ENCODE peak calls at places on chromosomes 6 and 20, in nine cellular contexts. R, O, H, I, E, G, Q, S and Y are unnamed samples.

GRCh38 chr6:6793388-6794250 is 205.1 kb downstream of the LY86 start:
- DNase-seq in R (no peak), O (no peak), H (no peak), I (no peak), E (no peak), G (no peak), Q (no peak), S (no peak), Y (no peak)

GRCh38 chr6:141151710-141152417 is 980.9 kb upstream of the GJE1 start:
- DNase-seq in R (no peak), O (no peak), H (no peak), I (no peak), E (no peak), G (no peak), Q (no peak), S (no peak), Y (no peak)

GRCh38 chr6:143698759-143699750 is 21.3 kb downstream of the PHACTR2 start:
- DNase-seq in R (no peak), O (no peak), H (no peak), I (no peak), E (no peak), G (no peak), Q (no peak), S (no peak), Y (no peak)

GRCh38 chr6:159110013-159110412 is 59.2 kb upstream of the FNDC1 start:
- DNase-seq in R (no peak), O (no peak), H (no peak), I (no peak), E (no peak), G (no peak), Q (peak), S (peak), Y (peak)

GRCh38 chr6:154567695-154568220 is 57.3 kb upstream of the CNKSR3 start:
- DNase-seq in R (no peak), O (no peak), H (no peak), I (no peak), E (no peak), G (no peak), Q (no peak), S (no peak), Y (no peak)

GRCh38 chr6:37340639-37340943 is 13.2 kb upstream of the RNF8 start:
- DNase-seq in R (no peak), O (no peak), H (no peak), I (no peak), E (no peak), G (no peak), Q (no peak), S (no peak), Y (no peak)

GRCh38 chr6:2773450-2773849 is 8.3 kb downstream of the WRNIP1 start:
- DNase-seq in R (no peak), O (no peak), H (no peak), I (no peak), E (no peak), G (no peak), Q (no peak), S (no peak), Y (no peak)

GRCh38 chr6:69796081-69796626 is 656 bp downstream of the LMBRD1 start:
- DNase-seq in R (peak), O (peak), H (no peak), I (peak), E (peak), G (peak), Q (no peak), S (no peak), Y (no peak)

GRCh38 chr20:37524859-37525708 is 2.6 kb downstream of the BLCAP start:
- DNase-seq in R (no peak), O (no peak), H (no peak), I (no peak), E (peak), G (no peak), Q (peak), S (no peak), Y (peak)

GRCh38 chr20:1868856-1869255 is 26.4 kb upstream of the SIRPA start:
- DNase-seq in R (no peak), O (no peak), H (no peak), I (no peak), E (no peak), G (no peak), Q (no peak), S (no peak), Y (no peak)

GRCh38 chr6:21360353-21360752 is 233.2 kb upstream of the SOX4 start:
- DNase-seq in R (no peak), O (no peak), H (no peak), I (no peak), E (no peak), G (no peak), Q (no peak), S (no peak), Y (no peak)

GRCh38 chr6:44275749-44276648 is 5.7 kb downstream of the TMEM151B start:
- DNase-seq in R (no peak), O (no peak), H (no peak), I (no peak), E (no peak), G (no peak), Q (no peak), S (no peak), Y (no peak)

GRCh38 chr20:5730131-5730530 is 20.1 kb upstream of the SHLD1 start:
- DNase-seq in R (no peak), O (no peak), H (no peak), I (no peak), E (no peak), G (no peak), Q (no peak), S (no peak), Y (no peak)

GRCh38 chr6:83198486-83199172 is 5.5 kb downstream of the RWDD2A start:
- DNase-seq in R (no peak), O (no peak), H (no peak), I (no peak), E (no peak), G (no peak), Q (no peak), S (no peak), Y (no peak)

GRCh38 chr6:25553502-25553901 is 98.5 kb upstream of the SCGN start:
- DNase-seq in R (no peak), O (no peak), H (no peak), I (no peak), E (no peak), G (no peak), Q (no peak), S (no peak), Y (no peak)

GRCh38 chr6:1821188-1822183 is 211.8 kb downstream of the FOXC1 start:
- DNase-seq in R (no peak), O (no peak), H (no peak), I (no peak), E (no peak), G (no peak), Q (no peak), S (no peak), Y (no peak)

GRCh38 chr20:51985013-51985415 is 182.7 kb upstream of the SALL4 start:
- DNase-seq in R (no peak), O (no peak), H (no peak), I (peak), E (no peak), G (no peak), Q (no peak), S (no peak), Y (no peak)

GRCh38 chr6:169101981-169102380 is 151.7 kb downstream of the THBS2 start:
- DNase-seq in R (no peak), O (no peak), H (no peak), I (no peak), E (no peak), G (no peak), Q (peak), S (no peak), Y (no peak)

GRCh38 chr6:30600576-30600975 is 16.5 kb downstream of the PPP1R10 start:
- DNase-seq in R (no peak), O (no peak), H (no peak), I (no peak), E (no peak), G (no peak), Q (no peak), S (no peak), Y (peak)

GRCh38 chr6:100311707-100312266 is 152.9 kb downstream of the SIM1 start:
- DNase-seq in R (no peak), O (no peak), H (no peak), I (no peak), E (no peak), G (no peak), Q (no peak), S (no peak), Y (no peak)

GRCh38 chr6:74439412-74439811 is 743.4 kb downstream of the CD109 start:
- DNase-seq in R (no peak), O (no peak), H (no peak), I (no peak), E (no peak), G (no peak), Q (no peak), S (no peak), Y (no peak)

GRCh38 chr6:87070750-87071149 is 24.2 kb downstream of the CGA start:
- DNase-seq in R (no peak), O (no peak), H (no peak), I (no peak), E (no peak), G (no peak), Q (no peak), S (no peak), Y (no peak)

GRCh38 chr6:107911711-107912110 is 46.3 kb downstream of the SEC63 start:
- DNase-seq in R (no peak), O (no peak), H (no peak), I (no peak), E (no peak), G (no peak), Q (no peak), S (no peak), Y (no peak)

GRCh38 chr6:1832844-1833787 is 223.4 kb downstream of the FOXC1 start:
- DNase-seq in R (no peak), O (peak), H (no peak), I (peak), E (no peak), G (no peak), Q (no peak), S (no peak), Y (no peak)

GRCh38 chr6:131107166-131107565 is 28.1 kb upstream of the AKAP7 start:
- DNase-seq in R (no peak), O (no peak), H (no peak), I (no peak), E (no peak), G (no peak), Q (no peak), S (no peak), Y (no peak)

DNA sequence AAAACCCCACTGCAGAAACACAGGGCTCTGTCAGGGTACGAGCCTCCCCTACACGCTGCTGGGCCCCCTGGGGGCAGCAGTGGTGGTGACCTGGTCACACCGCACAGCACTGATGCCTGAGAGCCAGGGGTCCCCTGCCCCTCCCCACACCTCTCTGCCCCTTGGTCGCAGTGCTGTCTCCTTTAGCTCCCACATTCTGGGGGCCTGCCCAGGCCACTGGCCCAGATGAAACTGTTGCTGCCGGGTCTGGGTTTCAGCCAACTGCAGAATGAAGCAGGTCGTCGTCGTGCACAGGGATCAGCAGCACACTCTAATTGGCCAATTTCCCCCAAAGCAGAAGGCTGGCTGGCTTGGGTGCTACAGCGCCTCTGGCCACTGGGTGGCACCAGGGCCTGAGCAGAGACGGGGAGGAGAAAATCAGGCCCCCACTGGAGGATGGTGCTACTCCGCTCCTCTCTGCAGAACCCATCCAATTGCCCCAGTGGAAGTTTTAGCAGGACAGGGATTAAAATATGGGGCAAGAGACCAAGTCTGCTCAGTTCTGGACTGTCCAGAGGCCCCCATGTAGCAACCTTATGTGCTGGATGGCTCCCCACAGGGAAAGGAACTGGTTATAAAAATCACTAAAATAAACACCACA is 26.1 kb downstream of the DIDO1 start:
- DNase-seq in R (peak), O (peak), H (no peak), I (peak), E (peak), G (peak), Q (peak), S (peak), Y (peak)
- H3K4me3 ChIP-seq in R (peak), O (no peak), H (no peak), I (no peak), E (no peak), G (no peak), Q (no peak), S (no peak), Y (no peak)

GRCh38 chr6:136191606-136192005 is 58.5 kb downstream of the MTFR2 start:
- DNase-seq in R (no peak), O (no peak), H (no peak), I (no peak), E (no peak), G (no peak), Q (no peak), S (no peak), Y (no peak)
- H3K4me3 ChIP-seq in R (no peak), O (no peak), H (no peak), I (no peak), E (no peak), G (no peak), Q (no peak), S (no peak), Y (no peak)

GRCh38 chr6:71222676-71223075 is 65.9 kb upstream of the OGFRL1 start:
- DNase-seq in R (no peak), O (no peak), H (no peak), I (no peak), E (no peak), G (no peak), Q (no peak), S (no peak), Y (no peak)
- H3K4me3 ChIP-seq in R (no peak), O (no peak), H (no peak), I (no peak), E (no peak), G (no peak), Q (no peak), S (no peak), Y (no peak)

GRCh38 chr6:170235726-170236125 is 55.2 kb downstream of the DLL1 start:
- DNase-seq in R (peak), O (no peak), H (no peak), I (no peak), E (no peak), G (no peak), Q (no peak), S (no peak), Y (no peak)
- H3K4me3 ChIP-seq in R (no peak), O (no peak), H (no peak), I (no peak), E (no peak), G (no peak), Q (no peak), S (no peak), Y (no peak)

GRCh38 chr20:53399592-53400335 is 193.9 kb downstream of the ZNF217 start:
- DNase-seq in R (no peak), O (peak), H (no peak), I (no peak), E (no peak), G (no peak), Q (no peak), S (no peak), Y (no peak)
- H3K4me3 ChIP-seq in R (no peak), O (no peak), H (no peak), I (no peak), E (no peak), G (no peak), Q (no peak), S (no peak), Y (no peak)

GRCh38 chr6:94376876-94377275 is 957.5 kb upstream of the EPHA7 start:
- DNase-seq in R (no peak), O (no peak), H (no peak), I (no peak), E (no peak), G (no peak), Q (no peak), S (no peak), Y (no peak)

GRCh38 chr6:94377835-94378234 is 958.5 kb upstream of the EPHA7 start:
- DNase-seq in R (no peak), O (no peak), H (no peak), I (no peak), E (no peak), G (no peak), Q (no peak), S (no peak), Y (no peak)

GRCh38 chr6:94367316-94367715 is 948.0 kb upstream of the EPHA7 start:
- DNase-seq in R (no peak), O (no peak), H (no peak), I (no peak), E (no peak), G (no peak), Q (no peak), S (no peak), Y (no peak)

DNA sequence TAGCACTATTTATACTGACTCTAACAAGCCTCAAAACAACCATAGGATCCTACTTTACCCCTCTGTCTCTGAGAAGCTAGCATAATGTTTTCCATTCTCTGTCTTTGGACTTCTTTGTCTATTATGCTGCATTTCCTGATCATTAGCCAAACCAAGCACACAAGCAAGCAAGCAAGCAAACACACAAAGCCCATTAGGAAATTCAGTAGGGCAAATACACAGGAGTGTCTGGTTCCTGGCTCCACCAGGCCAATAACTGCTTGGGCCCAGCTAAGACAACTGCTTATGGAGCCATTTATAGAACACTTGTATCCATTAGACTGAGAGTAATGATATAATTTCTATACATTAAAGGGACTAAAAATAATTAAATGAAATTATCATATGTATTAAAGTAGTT is 952.9 kb upstream of the EPHA7 start:
- DNase-seq in R (no peak), O (no peak), H (no peak), I (no peak), E (no peak), G (no peak), Q (no peak), S (no peak), Y (no peak)
- H3K4me3 ChIP-seq in R (no peak), O (no peak), H (no peak), I (no peak), E (no peak), G (no peak), Q (no peak), S (no peak), Y (no peak)

GRCh38 chr20:25517124-25517523 is 68.2 kb downstream of the NINL start:
- DNase-seq in R (no peak), O (no peak), H (no peak), I (no peak), E (no peak), G (no peak), Q (peak), S (no peak), Y (no peak)

GRCh38 chr20:25525857-25526256 is 59.5 kb downstream of the NINL start:
- DNase-seq in R (no peak), O (no peak), H (no peak), I (no peak), E (no peak), G (no peak), Q (peak), S (no peak), Y (peak)

GRCh38 chr20:25526446-25526845 is 58.9 kb downstream of the NINL start:
- DNase-seq in R (no peak), O (no peak), H (no peak), I (no peak), E (no peak), G (no peak), Q (peak), S (no peak), Y (no peak)

GRCh38 chr20:25525295-25525694 is 60.0 kb downstream of the NINL start:
- DNase-seq in R (no peak), O (no peak), H (no peak), I (no peak), E (no peak), G (no peak), Q (peak), S (no peak), Y (no peak)

DNA sequence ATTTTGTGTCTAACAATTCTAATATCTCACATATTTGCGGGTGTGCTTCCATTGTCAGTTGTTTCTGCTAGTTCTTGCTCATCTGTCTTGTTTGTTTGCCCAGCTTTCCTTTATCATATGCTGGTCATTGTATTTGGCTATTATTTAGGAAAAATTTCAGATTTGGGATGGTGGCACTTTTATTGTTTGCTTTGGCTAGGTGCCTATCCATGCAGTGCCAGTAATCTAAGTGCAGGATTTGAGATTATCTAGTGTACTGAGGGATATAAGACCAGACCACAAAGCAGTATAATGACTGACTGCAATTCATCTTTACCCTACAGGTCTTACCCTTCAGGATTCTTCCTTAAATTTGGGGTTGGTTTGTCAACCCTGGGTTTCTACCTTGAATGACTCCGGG is 63.9 kb downstream of the NINL start:
- DNase-seq in R (no peak), O (no peak), H (no peak), I (no peak), E (no peak), G (no peak), Q (no peak), S (no peak), Y (no peak)
- H3K4me3 ChIP-seq in R (no peak), O (no peak), H (no peak), I (no peak), E (no peak), G (no peak), Q (no peak), S (no peak), Y (no peak)

GRCh38 chr6:78868124-78868523 is 773 bp downstream of the IRAK1BP1 start:
- DNase-seq in R (no peak), O (no peak), H (no peak), I (no peak), E (no peak), G (no peak), Q (no peak), S (no peak), Y (no peak)

GRCh38 chr6:78864957-78865356 is 2.4 kb upstream of the IRAK1BP1 start:
- DNase-seq in R (no peak), O (no peak), H (no peak), I (no peak), E (no peak), G (no peak), Q (no peak), S (no peak), Y (no peak)

GRCh38 chr6:78867370-78868040 is at the start of gene IRAK1BP1:
- DNase-seq in R (peak), O (peak), H (peak), I (peak), E (peak), G (peak), Q (peak), S (peak), Y (peak)

GRCh38 chr6:78863576-78863975 is 3.8 kb upstream of the IRAK1BP1 start:
- DNase-seq in R (no peak), O (no peak), H (no peak), I (no peak), E (no peak), G (no peak), Q (no peak), S (no peak), Y (no peak)

DNA sequence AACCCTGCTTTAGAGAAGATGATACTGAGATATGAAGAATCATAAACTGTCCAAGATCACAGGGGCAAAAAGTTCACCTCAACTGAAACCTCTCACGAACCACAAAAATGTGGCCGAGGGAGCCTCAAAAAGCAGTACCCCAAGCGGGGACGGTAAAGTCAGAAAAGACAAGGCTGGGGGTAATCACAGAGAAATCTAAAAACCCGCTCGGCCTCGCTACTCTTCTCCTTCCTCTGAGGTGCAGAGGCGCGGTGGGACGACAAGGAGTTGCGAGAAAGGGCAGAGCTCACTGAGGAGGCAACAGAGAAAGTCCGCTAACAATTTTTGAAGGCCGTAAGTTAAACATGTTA is 356 bp upstream of the IRAK1BP1 start:
- DNase-seq in R (no peak), O (peak), H (no peak), I (no peak), E (no peak), G (no peak), Q (no peak), S (no peak), Y (no peak)
- H3K4me3 ChIP-seq in R (peak), O (peak), H (peak), I (peak), E (peak), G (peak), Q (peak), S (peak), Y (peak)